ENCODE peak calls at places on chromosomes 12 and 14, in ten cellular contexts. One of them, this sample, is unnamed.

GRCh38 chr12:43277630-43278267 is 274.3 kb downstream of the ADAMTS20 start:
- DNase-seq in suprapubic skin: no peak
- DNase-seq in CD4-positive, alpha-beta memory T cell: no peak
- DNase-seq in fibroblast of pulmonary artery: peak
- DNase-seq in right atrium auricular region: no peak
- DNase-seq in skeletal muscle cell: no peak
- DNase-seq in heart right ventricle: no peak
- DNase-seq in CD8-positive, alpha-beta T cell: no peak
- DNase-seq in adipocyte: peak
- DNase-seq in astrocyte of the cerebellum: no peak
- DNase-seq in this sample: no peak

GRCh38 chr14:49280566-49280965 is 305.6 kb downstream of the RPS29 start:
- DNase-seq in suprapubic skin: no peak
- DNase-seq in CD4-positive, alpha-beta memory T cell: no peak
- DNase-seq in fibroblast of pulmonary artery: no peak
- DNase-seq in right atrium auricular region: no peak
- DNase-seq in skeletal muscle cell: no peak
- DNase-seq in heart right ventricle: no peak
- DNase-seq in CD8-positive, alpha-beta T cell: no peak
- DNase-seq in adipocyte: no peak
- DNase-seq in astrocyte of the cerebellum: no peak
- DNase-seq in this sample: no peak

GRCh38 chr12:92094751-92095161 is 50.9 kb downstream of the BTG1 start:
- DNase-seq in suprapubic skin: no peak
- DNase-seq in CD4-positive, alpha-beta memory T cell: no peak
- DNase-seq in fibroblast of pulmonary artery: peak
- DNase-seq in right atrium auricular region: no peak
- DNase-seq in skeletal muscle cell: no peak
- DNase-seq in heart right ventricle: no peak
- DNase-seq in CD8-positive, alpha-beta T cell: no peak
- DNase-seq in adipocyte: peak
- DNase-seq in astrocyte of the cerebellum: no peak
- DNase-seq in this sample: no peak

GRCh38 chr14:104363891-104364760 is 215.4 kb upstream of the C14orf180 start:
- DNase-seq in suprapubic skin: peak
- DNase-seq in CD4-positive, alpha-beta memory T cell: no peak
- DNase-seq in fibroblast of pulmonary artery: no peak
- DNase-seq in right atrium auricular region: no peak
- DNase-seq in skeletal muscle cell: no peak
- DNase-seq in heart right ventricle: no peak
- DNase-seq in CD8-positive, alpha-beta T cell: no peak
- DNase-seq in adipocyte: no peak
- DNase-seq in astrocyte of the cerebellum: no peak
- DNase-seq in this sample: no peak

GRCh38 chr12:57095440-57095839 is 6.5 kb downstream of the NAB2 start:
- DNase-seq in suprapubic skin: no peak
- DNase-seq in CD4-positive, alpha-beta memory T cell: no peak
- DNase-seq in fibroblast of pulmonary artery: no peak
- DNase-seq in right atrium auricular region: no peak
- DNase-seq in skeletal muscle cell: no peak
- DNase-seq in heart right ventricle: no peak
- DNase-seq in CD8-positive, alpha-beta T cell: no peak
- DNase-seq in adipocyte: no peak
- DNase-seq in astrocyte of the cerebellum: no peak
- DNase-seq in this sample: no peak

GRCh38 chr14:103594265-103594664 is 31.5 kb downstream of the COA8 start:
- DNase-seq in suprapubic skin: no peak
- DNase-seq in CD4-positive, alpha-beta memory T cell: no peak
- DNase-seq in fibroblast of pulmonary artery: peak
- DNase-seq in right atrium auricular region: no peak
- DNase-seq in skeletal muscle cell: peak
- DNase-seq in heart right ventricle: peak
- DNase-seq in CD8-positive, alpha-beta T cell: no peak
- DNase-seq in adipocyte: peak
- DNase-seq in astrocyte of the cerebellum: peak
- DNase-seq in this sample: no peak

GRCh38 chr14:75098682-75099081 is 28.2 kb downstream of the NEK9 start:
- DNase-seq in suprapubic skin: no peak
- DNase-seq in CD4-positive, alpha-beta memory T cell: no peak
- DNase-seq in fibroblast of pulmonary artery: no peak
- DNase-seq in right atrium auricular region: no peak
- DNase-seq in skeletal muscle cell: no peak
- DNase-seq in heart right ventricle: no peak
- DNase-seq in CD8-positive, alpha-beta T cell: no peak
- DNase-seq in adipocyte: no peak
- DNase-seq in astrocyte of the cerebellum: no peak
- DNase-seq in this sample: no peak

GRCh38 chr12:57005980-57006808 is at the start of gene ZBTB39:
- DNase-seq in suprapubic skin: no peak
- DNase-seq in CD4-positive, alpha-beta memory T cell: peak
- DNase-seq in fibroblast of pulmonary artery: peak
- DNase-seq in right atrium auricular region: no peak
- DNase-seq in skeletal muscle cell: no peak
- DNase-seq in heart right ventricle: peak
- DNase-seq in CD8-positive, alpha-beta T cell: peak
- DNase-seq in adipocyte: peak
- DNase-seq in astrocyte of the cerebellum: no peak
- DNase-seq in this sample: peak

GRCh38 chr12:51954465-51955361 is 3.2 kb downstream of the ACVR1B start:
- DNase-seq in suprapubic skin: no peak
- DNase-seq in CD4-positive, alpha-beta memory T cell: no peak
- DNase-seq in fibroblast of pulmonary artery: peak
- DNase-seq in right atrium auricular region: no peak
- DNase-seq in skeletal muscle cell: no peak
- DNase-seq in heart right ventricle: no peak
- DNase-seq in CD8-positive, alpha-beta T cell: no peak
- DNase-seq in adipocyte: peak
- DNase-seq in astrocyte of the cerebellum: no peak
- DNase-seq in this sample: no peak

GRCh38 chr12:99111600-99111999 is 466.5 kb downstream of the APAF1 start:
- DNase-seq in suprapubic skin: no peak
- DNase-seq in CD4-positive, alpha-beta memory T cell: no peak
- DNase-seq in fibroblast of pulmonary artery: no peak
- DNase-seq in right atrium auricular region: no peak
- DNase-seq in skeletal muscle cell: no peak
- DNase-seq in heart right ventricle: no peak
- DNase-seq in CD8-positive, alpha-beta T cell: no peak
- DNase-seq in adipocyte: peak
- DNase-seq in astrocyte of the cerebellum: no peak
- DNase-seq in this sample: no peak

GRCh38 chr12:105053116-105053572 is 31.1 kb downstream of the ALDH1L2 start:
- DNase-seq in suprapubic skin: no peak
- DNase-seq in CD4-positive, alpha-beta memory T cell: peak
- DNase-seq in fibroblast of pulmonary artery: peak
- DNase-seq in right atrium auricular region: peak
- DNase-seq in skeletal muscle cell: peak
- DNase-seq in heart right ventricle: peak
- DNase-seq in CD8-positive, alpha-beta T cell: peak
- DNase-seq in adipocyte: peak
- DNase-seq in astrocyte of the cerebellum: peak
- DNase-seq in this sample: peak

GRCh38 chr14:106442857-106443256 is 916.5 kb downstream of the TMEM121 start:
- DNase-seq in suprapubic skin: no peak
- DNase-seq in CD4-positive, alpha-beta memory T cell: peak
- DNase-seq in fibroblast of pulmonary artery: no peak
- DNase-seq in right atrium auricular region: no peak
- DNase-seq in skeletal muscle cell: no peak
- DNase-seq in heart right ventricle: no peak
- DNase-seq in CD8-positive, alpha-beta T cell: no peak
- DNase-seq in adipocyte: no peak
- DNase-seq in astrocyte of the cerebellum: no peak
- DNase-seq in this sample: peak

DNA sequence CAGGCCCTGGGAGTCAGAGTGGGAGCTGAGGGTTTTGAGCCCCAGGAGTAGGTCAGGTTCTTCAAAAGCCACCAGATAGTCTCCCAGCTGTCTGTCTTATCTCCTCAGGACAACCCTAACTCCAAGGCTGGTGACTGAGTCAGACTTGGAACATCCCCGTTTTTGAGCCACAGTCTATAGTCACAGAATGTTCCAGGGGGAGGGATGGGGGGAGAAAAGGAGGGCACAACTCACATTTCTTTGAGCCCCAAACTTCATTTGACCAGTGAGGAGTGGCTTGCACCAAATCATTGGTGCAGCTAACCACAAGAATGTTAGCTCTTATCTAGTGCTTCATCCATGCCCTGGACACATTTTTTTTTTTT is 243.8 kb downstream of the ZFP36L1 start:
- DNase-seq in suprapubic skin: no peak
- DNase-seq in CD4-positive, alpha-beta memory T cell: no peak
- DNase-seq in fibroblast of pulmonary artery: peak
- DNase-seq in right atrium auricular region: no peak
- DNase-seq in skeletal muscle cell: peak
- DNase-seq in heart right ventricle: no peak
- DNase-seq in CD8-positive, alpha-beta T cell: no peak
- DNase-seq in adipocyte: peak
- DNase-seq in astrocyte of the cerebellum: no peak
- DNase-seq in this sample: no peak
- H3K4me3 ChIP-seq in suprapubic skin: no peak
- H3K4me3 ChIP-seq in CD4-positive, alpha-beta memory T cell: no peak
- H3K4me3 ChIP-seq in fibroblast of pulmonary artery: no peak
- H3K4me3 ChIP-seq in right atrium auricular region: no peak
- H3K4me3 ChIP-seq in skeletal muscle cell: no peak
- H3K4me3 ChIP-seq in heart right ventricle: no peak
- H3K4me3 ChIP-seq in CD8-positive, alpha-beta T cell: no peak
- H3K4me3 ChIP-seq in adipocyte: peak
- H3K4me3 ChIP-seq in astrocyte of the cerebellum: no peak
- H3K4me3 ChIP-seq in this sample: no peak

GRCh38 chr12:59887204-59887603 is 291.4 kb downstream of the SLC16A7 start:
- DNase-seq in suprapubic skin: no peak
- DNase-seq in CD4-positive, alpha-beta memory T cell: no peak
- DNase-seq in fibroblast of pulmonary artery: no peak
- DNase-seq in right atrium auricular region: no peak
- DNase-seq in skeletal muscle cell: no peak
- DNase-seq in heart right ventricle: no peak
- DNase-seq in CD8-positive, alpha-beta T cell: no peak
- DNase-seq in adipocyte: no peak
- DNase-seq in astrocyte of the cerebellum: no peak
- DNase-seq in this sample: no peak
- H3K4me3 ChIP-seq in suprapubic skin: no peak
- H3K4me3 ChIP-seq in CD4-positive, alpha-beta memory T cell: no peak
- H3K4me3 ChIP-seq in fibroblast of pulmonary artery: no peak
- H3K4me3 ChIP-seq in right atrium auricular region: no peak
- H3K4me3 ChIP-seq in skeletal muscle cell: no peak
- H3K4me3 ChIP-seq in heart right ventricle: no peak
- H3K4me3 ChIP-seq in CD8-positive, alpha-beta T cell: no peak
- H3K4me3 ChIP-seq in adipocyte: no peak
- H3K4me3 ChIP-seq in astrocyte of the cerebellum: no peak
- H3K4me3 ChIP-seq in this sample: no peak

GRCh38 chr14:88825503-88825902 is 1.1 kb downstream of the TTC8 start:
- DNase-seq in suprapubic skin: no peak
- DNase-seq in CD4-positive, alpha-beta memory T cell: no peak
- DNase-seq in fibroblast of pulmonary artery: no peak
- DNase-seq in right atrium auricular region: no peak
- DNase-seq in skeletal muscle cell: no peak
- DNase-seq in heart right ventricle: no peak
- DNase-seq in CD8-positive, alpha-beta T cell: no peak
- DNase-seq in adipocyte: no peak
- DNase-seq in astrocyte of the cerebellum: no peak
- DNase-seq in this sample: no peak
- H3K4me3 ChIP-seq in suprapubic skin: peak
- H3K4me3 ChIP-seq in CD4-positive, alpha-beta memory T cell: no peak
- H3K4me3 ChIP-seq in fibroblast of pulmonary artery: peak
- H3K4me3 ChIP-seq in right atrium auricular region: peak
- H3K4me3 ChIP-seq in skeletal muscle cell: peak
- H3K4me3 ChIP-seq in heart right ventricle: peak
- H3K4me3 ChIP-seq in CD8-positive, alpha-beta T cell: no peak
- H3K4me3 ChIP-seq in adipocyte: peak
- H3K4me3 ChIP-seq in astrocyte of the cerebellum: peak
- H3K4me3 ChIP-seq in this sample: no peak

DNA sequence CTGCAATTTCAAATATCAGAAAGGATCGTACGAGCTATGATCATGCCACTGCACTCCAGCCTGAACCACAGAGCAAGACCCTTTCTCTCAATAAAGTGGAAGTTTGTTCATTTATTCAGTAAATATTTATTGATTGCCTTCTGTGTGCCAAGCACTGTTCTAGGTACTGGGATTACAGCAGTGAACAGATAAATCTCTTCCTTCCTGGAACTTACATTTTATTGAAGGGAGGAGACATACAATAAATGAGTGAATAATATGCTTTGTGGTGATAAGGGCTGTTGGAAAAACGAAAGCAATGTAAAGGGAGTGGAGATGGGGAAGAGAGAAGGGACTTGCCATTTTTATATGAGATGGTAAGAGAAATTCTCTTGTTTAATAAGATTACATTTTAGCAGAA is 1.6 kb downstream of the GSKIP start:
- DNase-seq in suprapubic skin: no peak
- DNase-seq in CD4-positive, alpha-beta memory T cell: no peak
- DNase-seq in fibroblast of pulmonary artery: no peak
- DNase-seq in right atrium auricular region: no peak
- DNase-seq in skeletal muscle cell: no peak
- DNase-seq in heart right ventricle: no peak
- DNase-seq in CD8-positive, alpha-beta T cell: no peak
- DNase-seq in adipocyte: no peak
- DNase-seq in astrocyte of the cerebellum: no peak
- DNase-seq in this sample: no peak
- H3K4me3 ChIP-seq in suprapubic skin: no peak
- H3K4me3 ChIP-seq in CD4-positive, alpha-beta memory T cell: no peak
- H3K4me3 ChIP-seq in fibroblast of pulmonary artery: no peak
- H3K4me3 ChIP-seq in right atrium auricular region: no peak
- H3K4me3 ChIP-seq in skeletal muscle cell: no peak
- H3K4me3 ChIP-seq in heart right ventricle: no peak
- H3K4me3 ChIP-seq in CD8-positive, alpha-beta T cell: no peak
- H3K4me3 ChIP-seq in adipocyte: no peak
- H3K4me3 ChIP-seq in astrocyte of the cerebellum: no peak
- H3K4me3 ChIP-seq in this sample: peak

GRCh38 chr14:101559624-101560533 is 1.4 kb upstream of the DIO3 start:
- DNase-seq in suprapubic skin: no peak
- DNase-seq in CD4-positive, alpha-beta memory T cell: no peak
- DNase-seq in fibroblast of pulmonary artery: peak
- DNase-seq in right atrium auricular region: no peak
- DNase-seq in skeletal muscle cell: no peak
- DNase-seq in heart right ventricle: no peak
- DNase-seq in CD8-positive, alpha-beta T cell: no peak
- DNase-seq in adipocyte: peak
- DNase-seq in astrocyte of the cerebellum: no peak
- DNase-seq in this sample: peak
- H3K4me3 ChIP-seq in suprapubic skin: peak
- H3K4me3 ChIP-seq in CD4-positive, alpha-beta memory T cell: no peak
- H3K4me3 ChIP-seq in fibroblast of pulmonary artery: no peak
- H3K4me3 ChIP-seq in right atrium auricular region: peak
- H3K4me3 ChIP-seq in skeletal muscle cell: no peak
- H3K4me3 ChIP-seq in heart right ventricle: peak
- H3K4me3 ChIP-seq in CD8-positive, alpha-beta T cell: no peak
- H3K4me3 ChIP-seq in adipocyte: peak
- H3K4me3 ChIP-seq in astrocyte of the cerebellum: peak
- H3K4me3 ChIP-seq in this sample: no peak

This sample was measured in CD4-positive, CD25-positive, alpha-beta regulatory T cell.